ENCODE peak calls at places on chromosomes 4 and X, in nine cellular contexts. I is Panc1, Z is suprapubic skin, Y is fibroblast of mammary gland, C is WERI-Rb-1, E is AG04450, P is fibroblast of lung, G is cardiac fibroblast, S is psoas muscle. L is an unnamed sample.

GRCh38 chr4:165010487-165010886 is 21.3 kb upstream of the TRIM60 start:
- DNase-seq in G (no peak), I (no peak), P (no peak), C (no peak), S (no peak), Y (no peak), E (no peak), Z (no peak), L (no peak)

GRCh38 chrX:20431486-20431885 is 164.8 kb upstream of the RPS6KA3 start:
- DNase-seq in E (no peak), S (no peak), Y (no peak), I (no peak), Z (no peak), G (no peak), C (no peak), P (no peak), L (no peak)

GRCh38 chrX:155313766-155314165 is 20.6 kb downstream of the CLIC2 start:
- DNase-seq in Y (peak), Z (no peak), E (no peak), S (no peak), G (peak), C (peak), I (no peak), P (no peak), L (peak)

GRCh38 chr4:14294611-14295010 is 667.1 kb upstream of the BOD1L1 start:
- DNase-seq in E (no peak), P (peak), S (no peak), G (peak), C (no peak), I (no peak), Z (no peak), Y (peak), L (no peak)

GRCh38 chrX:41723305-41723704 is 676 bp upstream of the GPR82 start:
- DNase-seq in Z (no peak), G (peak), E (no peak), S (no peak), C (no peak), I (no peak), Y (peak), P (no peak), L (no peak)

GRCh38 chr4:77881460-77882295 is 19.0 kb downstream of the MRPL1 start:
- DNase-seq in P (no peak), Y (peak), E (peak), G (peak), I (peak), S (no peak), Z (no peak), C (no peak), L (peak)

GRCh38 chrX:33183366-33183765 is 28.0 kb downstream of the DMD start:
- DNase-seq in S (peak), Z (no peak), P (peak), Y (peak), G (peak), E (peak), I (no peak), C (no peak), L (no peak)

GRCh38 chr4:78557841-78558240 is 6.3 kb downstream of the ANXA3 start:
- DNase-seq in P (no peak), C (no peak), Z (no peak), Y (no peak), G (no peak), S (no peak), E (no peak), I (no peak), L (no peak)

GRCh38 chr4:3283483-3283882 is 9.3 kb upstream of the RGS12 start:
- DNase-seq in S (no peak), E (no peak), Y (no peak), G (no peak), C (no peak), P (no peak), I (no peak), Z (peak), L (no peak)

GRCh38 chr4:121728066-121728465 is 31.3 kb upstream of the ANXA5 start:
- DNase-seq in S (no peak), C (no peak), G (peak), E (no peak), Y (peak), I (no peak), Z (no peak), P (peak), L (peak)

GRCh38 chrX:104195489-104196084 is 29.3 kb downstream of the FAM199X start:
- DNase-seq in S (no peak), Y (peak), P (no peak), I (peak), Z (no peak), E (no peak), G (peak), C (no peak), L (peak)

GRCh38 chr4:4456351-4456750 is 69.4 kb downstream of the NSG1 start:
- DNase-seq in I (no peak), E (no peak), P (peak), Z (no peak), G (peak), S (no peak), Y (no peak), C (no peak), L (peak)

GRCh38 chr4:185142563-185142910 is 529 bp upstream of the SLC25A4 start:
- DNase-seq in Z (no peak), Y (no peak), E (no peak), C (no peak), G (no peak), S (no peak), I (no peak), P (no peak), L (peak)

GRCh38 chr4:1788254-1788973 is 4.7 kb upstream of the FGFR3 start:
- DNase-seq in G (no peak), Z (no peak), Y (no peak), E (no peak), P (no peak), C (no peak), I (no peak), S (no peak), L (no peak)

GRCh38 chr4:41644288-41644914 is 104.1 kb downstream of the PHOX2B start:
- DNase-seq in P (peak), Z (no peak), S (peak), Y (peak), C (peak), G (peak), E (no peak), I (no peak), L (peak)

GRCh38 chr4:186486172-186486571 is 69.2 kb downstream of the MTNR1A start:
- DNase-seq in E (no peak), Y (no peak), Z (no peak), S (no peak), I (no peak), C (no peak), G (peak), P (peak), L (no peak)

GRCh38 chr4:48779095-48779997 is 733 bp downstream of the FRYL start:
- DNase-seq in Z (peak), I (no peak), G (peak), Y (peak), P (peak), S (peak), E (no peak), C (peak), L (peak)

GRCh38 chr4:150986085-150986484 is 29.0 kb downstream of the LRBA start:
- DNase-seq in G (no peak), Z (no peak), Y (no peak), E (no peak), C (no peak), P (no peak), S (no peak), I (no peak), L (no peak)

GRCh38 chrX:9392445-9392844 is 72.4 kb upstream of the TBL1X start:
- DNase-seq in E (no peak), Y (no peak), P (peak), G (no peak), S (no peak), Z (no peak), C (no peak), I (no peak), L (no peak)

GRCh38 chr4:23135792-23136645 is 443.3 kb downstream of the GBA3 start:
- DNase-seq in Y (peak), Z (no peak), C (peak), S (no peak), P (peak), E (no peak), I (peak), G (peak), L (peak)

GRCh38 chr4:143653031-143653430 is 47.4 kb downstream of the FREM3 start:
- DNase-seq in E (no peak), S (no peak), Y (peak), C (no peak), I (no peak), P (peak), G (peak), Z (no peak), L (no peak)

GRCh38 chrX:112270991-112271390 is 188.4 kb upstream of the TRPC5 start:
- DNase-seq in S (no peak), Z (no peak), Y (no peak), G (no peak), E (no peak), P (no peak), I (no peak), C (no peak), L (no peak)

GRCh38 chrX:148133099-148133725 is 152.1 kb downstream of the FMR1NB start:
- DNase-seq in E (no peak), G (peak), C (no peak), S (no peak), I (no peak), Y (no peak), Z (no peak), P (no peak), L (peak)

GRCh38 chr4:13102344-13102743 is 381.8 kb downstream of the RAB28 start:
- DNase-seq in P (peak), Z (no peak), G (no peak), Y (peak), I (no peak), E (no peak), C (no peak), S (no peak), L (no peak)

GRCh38 chr4:98352940-98353339 is 91.8 kb downstream of the RAP1GDS1 start:
- DNase-seq in P (no peak), I (no peak), G (no peak), C (no peak), E (no peak), Y (no peak), Z (no peak), S (no peak), L (no peak)

GRCh38 chr4:98359646-98360045 is 98.5 kb downstream of the RAP1GDS1 start:
- DNase-seq in G (no peak), P (no peak), I (no peak), Y (no peak), Z (no peak), S (no peak), E (no peak), C (no peak), L (no peak)

GRCh38 chr4:98363431-98363830 is 102.2 kb downstream of the RAP1GDS1 start:
- DNase-seq in G (no peak), E (no peak), C (no peak), Y (no peak), I (no peak), P (no peak), Z (no peak), S (no peak), L (peak)

GRCh38 chr4:98358630-98359248 is 97.6 kb downstream of the RAP1GDS1 start:
- DNase-seq in G (no peak), C (no peak), Z (no peak), E (no peak), I (no peak), Y (no peak), S (no peak), P (no peak), L (no peak)
- H3K4me3 ChIP-seq in G (no peak), C (no peak), Z (no peak), E (no peak), I (no peak), Y (no peak), S (no peak), P (no peak), L (no peak)

GRCh38 chr4:73593631-73594241 is 26.5 kb downstream of the RASSF6 start:
- DNase-seq in Z (no peak), G (peak), E (no peak), Y (peak), S (no peak), P (no peak), I (no peak), C (no peak), L (peak)
- TF ChIP-seq CTCF in Z (peak), G (peak), E (peak), Y (peak), S (peak), P (peak), I (peak), C (peak), L (peak)

DNA sequence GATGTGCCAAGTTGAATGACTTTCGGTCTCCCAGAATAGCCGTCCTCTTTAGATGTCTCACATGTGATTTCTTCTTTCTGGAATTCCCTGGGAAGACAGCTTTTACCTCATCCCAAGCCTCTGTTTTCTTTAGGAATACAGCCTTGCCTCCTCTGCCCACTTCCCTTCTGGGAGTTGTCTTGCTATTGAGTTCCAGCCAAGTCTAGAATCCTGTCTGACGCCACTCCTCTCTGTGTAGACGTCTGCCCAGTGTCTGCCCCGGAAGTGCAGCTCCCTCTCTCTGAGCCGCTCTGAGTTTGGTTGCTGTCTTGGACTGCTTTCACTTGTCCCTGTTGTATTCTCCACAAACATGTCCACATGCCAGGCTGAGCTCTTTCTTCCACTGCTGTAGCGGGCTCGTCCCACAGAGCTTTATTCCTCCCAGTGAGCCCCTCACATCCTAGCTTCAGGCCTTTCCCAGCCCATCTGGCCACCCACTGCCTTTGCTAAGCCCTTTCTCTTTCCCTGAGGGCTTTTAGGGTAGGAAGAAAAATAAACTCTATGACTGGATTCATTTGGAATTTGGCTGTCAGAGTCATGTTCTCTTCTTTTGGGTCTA is 9.0 kb upstream of the IGFBP7 start:
- DNase-seq in E (peak), Y (peak), S (peak), G (peak), I (no peak), C (no peak), P (peak), Z (peak), L (peak)
- H3K4me3 ChIP-seq in E (peak), Y (peak), S (peak), G (no peak), I (no peak), C (no peak), P (peak), Z (peak), L (no peak)

GRCh38 chr4:140662082-140662869 is 93.5 kb upstream of the UCP1 start:
- DNase-seq in E (no peak), C (no peak), I (no peak), G (peak), P (peak), Z (no peak), S (no peak), Y (no peak), L (peak)
- TF ChIP-seq CTCF in E (no peak), C (no peak), I (no peak), G (no peak), P (no peak), Z (no peak), S (no peak), Y (no peak), L (no peak)

GRCh38 chr4:6749340-6750171 is 33.0 kb upstream of the KIAA0232 start:
- DNase-seq in E (no peak), P (peak), I (no peak), Z (peak), C (no peak), G (peak), Y (peak), S (peak), L (peak)
- H3K4me3 ChIP-seq in E (no peak), P (no peak), I (no peak), Z (no peak), C (no peak), G (no peak), Y (no peak), S (no peak), L (no peak)

GRCh38 chrX:117998171-117998570 is 118.4 kb downstream of the KLHL13 start:
- DNase-seq in I (no peak), C (no peak), P (no peak), S (no peak), E (no peak), Z (no peak), Y (no peak), G (no peak), L (no peak)

GRCh38 chrX:117996408-117996807 is 120.2 kb downstream of the KLHL13 start:
- DNase-seq in E (no peak), G (no peak), Z (no peak), Y (no peak), S (no peak), P (no peak), I (no peak), C (no peak), L (peak)

GRCh38 chrX:117995378-117995777 is 121.2 kb downstream of the KLHL13 start:
- DNase-seq in S (no peak), P (no peak), Y (no peak), G (no peak), Z (no peak), I (no peak), C (no peak), E (no peak), L (peak)

GRCh38 chrX:118000518-118000917 is 116.1 kb downstream of the KLHL13 start:
- DNase-seq in Z (no peak), E (no peak), Y (no peak), I (no peak), G (no peak), S (no peak), P (no peak), C (no peak), L (no peak)

GRCh38 chrX:117996918-117997480 is 119.6 kb downstream of the KLHL13 start:
- DNase-seq in G (peak), C (no peak), I (no peak), Y (peak), P (peak), S (no peak), Z (no peak), E (no peak), L (peak)
- TF ChIP-seq CTCF in G (no peak), C (no peak), I (peak), Y (peak), P (peak), S (peak), Z (no peak), E (peak), L (peak)

GRCh38 chr4:8110071-8110986 is 48.3 kb downstream of the ABLIM2 start:
- DNase-seq in Z (no peak), E (no peak), Y (no peak), I (no peak), C (peak), S (peak), G (peak), P (peak), L (peak)
- H3K4me3 ChIP-seq in Z (no peak), E (no peak), Y (no peak), I (no peak), C (no peak), S (no peak), G (no peak), P (no peak), L (no peak)

GRCh38 chr4:152356428-152357034 is 179.4 kb downstream of the FBXW7 start:
- DNase-seq in E (no peak), C (no peak), S (no peak), P (peak), G (peak), I (no peak), Z (no peak), Y (peak), L (peak)
- TF ChIP-seq CTCF in E (peak), C (no peak), S (no peak), P (no peak), G (no peak), I (peak), Z (no peak), Y (peak), L (no peak)

L was measured in epithelial cell of esophagus.